ENCODE peak calls at places on chromosomes 6 and 20, in four cellular contexts. One of them, this sample, is unnamed.

GRCh38 chr6:14165091-14165490 is 47.5 kb downstream of the CD83 start:
- DNase-seq in PC-3: peak
- DNase-seq in endothelial cell: no peak
- DNase-seq in Calu3: no peak
- DNase-seq in this sample: peak

GRCh38 chr6:16759181-16759645 is 2.0 kb downstream of the ATXN1 start:
- DNase-seq in PC-3: peak
- DNase-seq in endothelial cell: peak
- DNase-seq in Calu3: peak
- DNase-seq in this sample: no peak

GRCh38 chr6:26538572-26538902 is 371 bp downstream of the HMGN4 start:
- DNase-seq in Calu3: peak
- DNase-seq in endothelial cell: no peak
- DNase-seq in PC-3: peak
- DNase-seq in this sample: no peak

GRCh38 chr6:135983720-135984343 is 132.3 kb downstream of the PDE7B start:
- DNase-seq in PC-3: no peak
- DNase-seq in endothelial cell: no peak
- DNase-seq in Calu3: no peak
- DNase-seq in this sample: no peak

GRCh38 chr6:154307696-154308425 is 48.7 kb downstream of the IPCEF1 start:
- DNase-seq in endothelial cell: no peak
- DNase-seq in Calu3: no peak
- DNase-seq in PC-3: no peak
- DNase-seq in this sample: no peak

GRCh38 chr20:48267825-48268615 is 482.7 kb upstream of the SULF2 start:
- DNase-seq in endothelial cell: no peak
- DNase-seq in Calu3: no peak
- DNase-seq in PC-3: no peak
- DNase-seq in this sample: no peak

GRCh38 chr6:31581511-31582229 is 554 bp downstream of the LTB start:
- DNase-seq in PC-3: no peak
- DNase-seq in endothelial cell: no peak
- DNase-seq in Calu3: peak
- DNase-seq in this sample: no peak

GRCh38 chr20:14924433-14924832 is 587.0 kb upstream of the FLRT3 start:
- DNase-seq in Calu3: no peak
- DNase-seq in endothelial cell: no peak
- DNase-seq in PC-3: peak
- DNase-seq in this sample: no peak

GRCh38 chr6:105593805-105594231 is 190.9 kb upstream of the PREP start:
- DNase-seq in PC-3: no peak
- DNase-seq in Calu3: no peak
- DNase-seq in endothelial cell: no peak
- DNase-seq in this sample: peak

GRCh38 chr20:25039697-25040437 is 18.1 kb downstream of the ACSS1 start:
- DNase-seq in PC-3: peak
- DNase-seq in endothelial cell: no peak
- DNase-seq in Calu3: no peak
- DNase-seq in this sample: peak

GRCh38 chr20:9800406-9800805 is 38.5 kb downstream of the PAK5 start:
- DNase-seq in endothelial cell: no peak
- DNase-seq in PC-3: no peak
- DNase-seq in Calu3: no peak
- DNase-seq in this sample: no peak

GRCh38 chr6:98845201-98846020 is 11.0 kb downstream of the POU3F2 start:
- DNase-seq in Calu3: peak
- DNase-seq in endothelial cell: peak
- DNase-seq in PC-3: peak
- DNase-seq in this sample: peak

GRCh38 chr6:147633191-147633590 is 124.7 kb downstream of the SAMD5 start:
- DNase-seq in endothelial cell: no peak
- DNase-seq in PC-3: no peak
- DNase-seq in Calu3: no peak
- DNase-seq in this sample: no peak

GRCh38 chr20:36904690-36905089 is 28.8 kb downstream of the TLDC2 start:
- DNase-seq in Calu3: no peak
- DNase-seq in endothelial cell: no peak
- DNase-seq in PC-3: no peak
- DNase-seq in this sample: no peak

GRCh38 chr6:93419304-93420162 is at the start of gene EPHA7:
- DNase-seq in Calu3: peak
- DNase-seq in PC-3: peak
- DNase-seq in endothelial cell: peak
- DNase-seq in this sample: no peak

GRCh38 chr6:170128811-170129681 is 161.8 kb downstream of the DLL1 start:
- DNase-seq in endothelial cell: no peak
- DNase-seq in Calu3: no peak
- DNase-seq in PC-3: no peak
- DNase-seq in this sample: no peak

GRCh38 chr6:30264731-30265130 is 51.5 kb upstream of the TRIM26 start:
- DNase-seq in Calu3: no peak
- DNase-seq in endothelial cell: no peak
- DNase-seq in PC-3: no peak
- DNase-seq in this sample: no peak

GRCh38 chr6:170535002-170535401 is 18.1 kb downstream of the PSMB1 start:
- DNase-seq in Calu3: no peak
- DNase-seq in PC-3: no peak
- DNase-seq in endothelial cell: no peak
- DNase-seq in this sample: no peak

GRCh38 chr6:126182650-126183311 is 157.1 kb upstream of the CENPW start:
- DNase-seq in PC-3: peak
- DNase-seq in endothelial cell: no peak
- DNase-seq in Calu3: peak
- DNase-seq in this sample: peak

GRCh38 chr6:21836772-21837460 is 243.4 kb downstream of the SOX4 start:
- DNase-seq in PC-3: no peak
- DNase-seq in Calu3: no peak
- DNase-seq in endothelial cell: no peak
- DNase-seq in this sample: no peak

GRCh38 chr6:73388800-73389512 is 5.7 kb upstream of the DDX43 start:
- DNase-seq in PC-3: peak
- DNase-seq in endothelial cell: peak
- DNase-seq in Calu3: peak
- DNase-seq in this sample: peak

GRCh38 chr20:50356962-50357782 is 153.0 kb upstream of the PTPN1 start:
- DNase-seq in endothelial cell: no peak
- DNase-seq in Calu3: no peak
- DNase-seq in PC-3: no peak
- DNase-seq in this sample: no peak

GRCh38 chr20:32091888-32092346 is 17.6 kb upstream of the TM9SF4 start:
- DNase-seq in PC-3: peak
- DNase-seq in endothelial cell: peak
- DNase-seq in Calu3: peak
- DNase-seq in this sample: peak

GRCh38 chr6:4935486-4935885 is 68.4 kb downstream of the RPP40 start:
- DNase-seq in PC-3: no peak
- DNase-seq in endothelial cell: no peak
- DNase-seq in Calu3: no peak
- DNase-seq in this sample: no peak

GRCh38 chr20:60583741-60584140 is 625.5 kb downstream of the CDH26 start:
- DNase-seq in PC-3: no peak
- DNase-seq in Calu3: no peak
- DNase-seq in endothelial cell: no peak
- DNase-seq in this sample: peak

GRCh38 chr6:19472168-19472567 is 365.0 kb upstream of the ID4 start:
- DNase-seq in PC-3: peak
- DNase-seq in endothelial cell: no peak
- DNase-seq in Calu3: peak
- DNase-seq in this sample: peak

GRCh38 chr20:16505894-16506293 is 67.4 kb downstream of the KIF16B start:
- DNase-seq in endothelial cell: no peak
- DNase-seq in PC-3: no peak
- DNase-seq in Calu3: no peak
- DNase-seq in this sample: no peak

GRCh38 chr6:27879795-27880194 is 32.4 kb downstream of the OR2B2 start:
- DNase-seq in endothelial cell: no peak
- DNase-seq in Calu3: no peak
- DNase-seq in PC-3: no peak
- DNase-seq in this sample: no peak

GRCh38 chr6:129546702-129547101 is 163.3 kb downstream of the ARHGAP18 start:
- DNase-seq in Calu3: no peak
- DNase-seq in PC-3: peak
- DNase-seq in endothelial cell: no peak
- DNase-seq in this sample: no peak

GRCh38 chr6:137740967-137741761 is 125.9 kb upstream of the TNFAIP3 start:
- DNase-seq in endothelial cell: no peak
- DNase-seq in PC-3: no peak
- DNase-seq in Calu3: no peak
- DNase-seq in this sample: no peak

GRCh38 chr20:4896971-4897497 is 104.3 kb downstream of the SLC23A2 start:
- DNase-seq in PC-3: peak
- DNase-seq in Calu3: no peak
- DNase-seq in endothelial cell: no peak
- DNase-seq in this sample: no peak

GRCh38 chr20:62811320-62811719 is 5.5 kb upstream of the COL9A3 start:
- DNase-seq in endothelial cell: no peak
- DNase-seq in Calu3: no peak
- DNase-seq in PC-3: no peak
- DNase-seq in this sample: no peak

GRCh38 chr6:2034256-2034655 is 211.1 kb downstream of the GMDS start:
- DNase-seq in PC-3: no peak
- DNase-seq in Calu3: no peak
- DNase-seq in endothelial cell: no peak
- DNase-seq in this sample: no peak

GRCh38 chr6:23547851-23548250 is 578.2 kb upstream of the NRSN1 start:
- DNase-seq in PC-3: peak
- DNase-seq in endothelial cell: peak
- DNase-seq in Calu3: peak
- DNase-seq in this sample: peak
- TF ChIP-seq CTCF in PC-3: peak
- TF ChIP-seq CTCF in endothelial cell: no peak
- TF ChIP-seq CTCF in Calu3: no peak
- TF ChIP-seq CTCF in this sample: no peak

GRCh38 chr6:158131926-158132325 is 36.1 kb downstream of the SERAC1 start:
- DNase-seq in endothelial cell: peak
- DNase-seq in PC-3: peak
- DNase-seq in Calu3: peak
- DNase-seq in this sample: peak
- TF ChIP-seq CTCF in endothelial cell: peak
- TF ChIP-seq CTCF in PC-3: peak
- TF ChIP-seq CTCF in Calu3: peak
- TF ChIP-seq CTCF in this sample: peak

DNA sequence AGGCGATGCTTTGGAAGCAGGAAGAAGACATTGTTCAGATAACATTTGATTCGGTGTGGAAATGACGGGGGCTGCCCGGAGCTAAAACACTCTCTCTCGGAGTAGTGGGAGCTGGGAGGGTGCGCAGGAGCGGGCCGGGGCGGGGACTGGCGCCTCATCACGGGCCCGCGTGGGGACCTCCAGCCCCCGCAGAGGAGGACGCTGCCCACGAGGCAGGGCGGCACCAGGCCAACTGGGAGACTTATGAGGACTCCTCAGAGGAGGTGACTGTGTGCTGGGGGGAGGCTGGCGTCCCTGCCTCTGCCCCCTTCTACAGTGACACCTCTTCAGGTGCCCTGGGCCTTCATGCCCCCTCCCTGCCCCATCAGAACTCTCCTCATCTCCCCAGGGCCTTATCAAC is 15.2 kb downstream of the DDO start:
- DNase-seq in PC-3: no peak
- DNase-seq in Calu3: no peak
- DNase-seq in endothelial cell: no peak
- DNase-seq in this sample: no peak
- TF ChIP-seq CTCF in PC-3: no peak
- TF ChIP-seq CTCF in Calu3: no peak
- TF ChIP-seq CTCF in endothelial cell: no peak
- TF ChIP-seq CTCF in this sample: no peak

GRCh38 chr20:61643631-61644386 is 391.7 kb downstream of the CDH4 start:
- DNase-seq in endothelial cell: no peak
- DNase-seq in Calu3: no peak
- DNase-seq in PC-3: no peak
- DNase-seq in this sample: no peak
- TF ChIP-seq CTCF in endothelial cell: no peak
- TF ChIP-seq CTCF in Calu3: no peak
- TF ChIP-seq CTCF in PC-3: no peak
- TF ChIP-seq CTCF in this sample: no peak

GRCh38 chr6:33410711-33411631 is at the start of gene PHF1:
- DNase-seq in PC-3: no peak
- DNase-seq in Calu3: no peak
- DNase-seq in endothelial cell: peak
- DNase-seq in this sample: peak
- TF ChIP-seq CTCF in PC-3: no peak
- TF ChIP-seq CTCF in Calu3: no peak
- TF ChIP-seq CTCF in endothelial cell: no peak
- TF ChIP-seq CTCF in this sample: peak